ENCODE peak calls at places on chromosomes 16 and 17, in four cellular contexts. R, S, L and E are unnamed samples.
A peak's percentile ranks its signal among the peaks of the same experiment; 100 is the strongest.

GRCh38 chr16:1361685-1362360 is 10.1 kb downstream of the GNPTG start:
- DNase-seq in S (no peak), L (no peak), R (no peak), E (no peak)

GRCh38 chr17:59435238-59435637 is 103.8 kb downstream of the YPEL2 start:
- DNase-seq in S (no peak), R (peak; percentile 81), L (no peak), E (peak; percentile 75)

GRCh38 chr17:78674595-78675315 is 97.6 kb upstream of the DNAH17 start:
- DNase-seq in S (no peak), L (no peak), R (no peak), E (no peak)

GRCh38 chr17:68288804-68289203 is 2.1 kb downstream of the SLC16A6 start:
- DNase-seq in L (no peak), S (no peak), R (no peak), E (no peak)

GRCh38 chr17:80821546-80821945 is 170.1 kb upstream of the CHMP6 start:
- DNase-seq in L (no peak), R (no peak), S (no peak), E (no peak)

GRCh38 chr17:14622622-14623101 is 321.8 kb downstream of the HS3ST3B1 start:
- DNase-seq in S (no peak), R (no peak), L (no peak), E (no peak)

GRCh38 chr16:81185416-81185815 is 53.1 kb upstream of the BCO1 start:
- DNase-seq in R (no peak), L (no peak), S (no peak), E (no peak)

GRCh38 chr16:14958970-14959369 is 15.9 kb upstream of the PDXDC1 start:
- DNase-seq in L (peak; percentile 54), S (no peak), R (no peak), E (no peak)

GRCh38 chr17:57009737-57010445 is 32.0 kb downstream of the SCPEP1 start:
- DNase-seq in R (peak; percentile 51), S (peak; percentile 78), L (peak; percentile 65), E (peak; percentile 61)

GRCh38 chr16:86046026-86046713 is 147.2 kb downstream of the IRF8 start:
- DNase-seq in L (no peak), S (no peak), R (no peak), E (no peak)

GRCh38 chr17:66542967-66543525 is 240.6 kb downstream of the PRKCA start:
- DNase-seq in R (peak; percentile 80), L (no peak), S (no peak), E (peak; percentile 49)

GRCh38 chr16:84759906-84760305 is 59.9 kb upstream of the CRISPLD2 start:
- DNase-seq in S (no peak), L (no peak), R (no peak), E (no peak)

GRCh38 chr16:82631701-82632685 is 5.2 kb downstream of the CDH13 start:
- DNase-seq in L (no peak), R (peak; percentile 21), S (no peak), E (no peak)

GRCh38 chr17:73968680-73969079 is 234.8 kb upstream of the RPL38 start:
- DNase-seq in R (no peak), L (no peak), S (no peak), E (no peak)

GRCh38 chr16:29310852-29311314 is 95.6 kb downstream of the NPIPB11 start:
- DNase-seq in R (peak; percentile 29), S (no peak), L (no peak), E (no peak)
- TF ChIP-seq CTCF in R (peak; percentile 10), S (no peak), L (no peak), E (peak; percentile 31)

DNA sequence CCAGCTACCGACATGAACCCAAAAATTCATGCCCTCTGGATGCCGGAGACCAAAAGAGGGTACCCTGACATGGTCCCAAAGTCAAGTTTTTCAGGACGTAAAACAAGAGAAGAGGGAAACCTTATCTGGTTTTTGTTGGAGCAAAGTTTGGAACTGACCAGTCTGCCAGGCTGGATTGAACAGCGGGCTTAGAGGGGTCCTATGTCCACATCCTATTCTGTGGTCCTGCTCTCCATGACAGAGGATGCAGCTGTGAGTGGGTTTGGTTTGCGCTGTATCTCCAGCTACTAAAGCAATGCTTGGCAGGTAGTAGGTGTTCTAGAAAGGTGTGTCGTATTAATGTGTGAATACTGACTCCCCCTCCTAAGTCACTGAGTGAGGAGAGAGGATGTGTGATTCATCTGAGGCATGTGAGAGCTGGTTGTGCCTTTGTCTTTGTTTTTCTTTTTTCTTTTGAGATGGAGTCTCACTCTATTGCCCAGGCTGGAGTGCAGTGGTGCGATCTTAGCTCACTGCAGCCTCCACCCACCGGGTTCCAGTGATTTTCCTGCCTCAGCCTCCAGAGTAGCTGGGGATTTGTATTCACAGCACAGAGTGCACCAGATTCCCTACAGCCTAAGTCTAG is 31.0 kb downstream of the PMM2 start:
- DNase-seq in L (no peak), S (no peak), R (no peak), E (no peak)
- H3K36me3 ChIP-seq in L (peaks cover 58% of the 10 kb centered on the region), S (peaks cover 4% of the 10 kb centered on the region), R (peaks cover 11% of the 10 kb centered on the region), E (peaks cover 51% of the 10 kb centered on the region)

GRCh38 chr17:17300624-17301568 is 2.3 kb upstream of the NT5M start:
- DNase-seq in L (no peak), S (peak; percentile 56), R (peak; percentile 42), E (peak; percentile 17)
- H3K4me3 ChIP-seq in L (no peak overlapping the region), S (no peak overlapping the region), R (no peak overlapping the region), E (peak overlapping the region; percentile 51)

DNA sequence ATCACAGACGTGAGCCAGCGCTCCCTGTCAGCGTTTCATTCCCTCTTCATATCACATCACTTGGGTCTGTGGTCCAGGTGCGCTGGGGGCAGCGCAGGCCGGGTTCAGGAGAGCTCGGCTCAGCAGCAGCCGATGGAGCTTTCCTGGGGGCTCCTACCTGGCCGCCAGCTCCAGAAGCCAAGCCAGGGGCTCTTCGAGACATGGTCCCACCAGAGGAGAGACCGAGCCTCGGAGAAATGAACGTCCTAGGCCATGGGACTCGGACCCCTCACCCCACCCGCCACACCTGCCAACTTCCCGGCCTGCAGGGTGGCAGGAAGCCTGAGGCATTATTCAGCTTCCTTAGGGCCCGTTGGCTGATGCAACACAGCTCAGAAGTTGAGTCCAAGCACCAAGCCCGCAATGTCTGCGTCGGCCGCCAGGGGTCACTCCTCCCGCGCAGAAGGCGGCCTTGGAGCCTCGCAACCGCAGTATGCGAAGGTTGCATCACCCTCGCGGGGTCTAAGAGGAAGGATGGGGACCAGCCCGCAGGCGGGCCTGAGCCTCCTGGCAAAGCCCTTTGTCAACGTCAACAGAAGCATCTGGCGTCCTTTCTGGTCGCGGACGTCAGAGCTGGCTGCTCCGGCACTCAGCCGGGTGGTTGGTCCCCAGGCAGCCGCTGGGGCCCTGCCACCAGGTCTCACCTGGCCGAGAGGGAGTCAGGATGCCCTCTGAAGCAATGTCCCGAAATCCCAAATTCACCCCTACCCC is 13.2 kb upstream of the KLHDC4 start:
- DNase-seq in L (peak; percentile 98), S (peak; percentile 92), R (peak; percentile 97), E (peak; percentile 93)
- TF ChIP-seq CTCF in L (peak; percentile 72), S (peak; percentile 92), R (peak; percentile 92), E (peak; percentile 98)

GRCh38 chr17:82808921-82809905 is 30.6 kb downstream of the ZNF750 start:
- DNase-seq in L (peak; percentile 42), S (peak; percentile 15), R (no peak), E (peak; percentile 20)
- H3K36me3 ChIP-seq in L (peaks cover 16% of the 10 kb centered on the region), S (no peaks in the 10 kb centered on the region), R (peaks cover 9% of the 10 kb centered on the region), E (no peaks in the 10 kb centered on the region)

DNA sequence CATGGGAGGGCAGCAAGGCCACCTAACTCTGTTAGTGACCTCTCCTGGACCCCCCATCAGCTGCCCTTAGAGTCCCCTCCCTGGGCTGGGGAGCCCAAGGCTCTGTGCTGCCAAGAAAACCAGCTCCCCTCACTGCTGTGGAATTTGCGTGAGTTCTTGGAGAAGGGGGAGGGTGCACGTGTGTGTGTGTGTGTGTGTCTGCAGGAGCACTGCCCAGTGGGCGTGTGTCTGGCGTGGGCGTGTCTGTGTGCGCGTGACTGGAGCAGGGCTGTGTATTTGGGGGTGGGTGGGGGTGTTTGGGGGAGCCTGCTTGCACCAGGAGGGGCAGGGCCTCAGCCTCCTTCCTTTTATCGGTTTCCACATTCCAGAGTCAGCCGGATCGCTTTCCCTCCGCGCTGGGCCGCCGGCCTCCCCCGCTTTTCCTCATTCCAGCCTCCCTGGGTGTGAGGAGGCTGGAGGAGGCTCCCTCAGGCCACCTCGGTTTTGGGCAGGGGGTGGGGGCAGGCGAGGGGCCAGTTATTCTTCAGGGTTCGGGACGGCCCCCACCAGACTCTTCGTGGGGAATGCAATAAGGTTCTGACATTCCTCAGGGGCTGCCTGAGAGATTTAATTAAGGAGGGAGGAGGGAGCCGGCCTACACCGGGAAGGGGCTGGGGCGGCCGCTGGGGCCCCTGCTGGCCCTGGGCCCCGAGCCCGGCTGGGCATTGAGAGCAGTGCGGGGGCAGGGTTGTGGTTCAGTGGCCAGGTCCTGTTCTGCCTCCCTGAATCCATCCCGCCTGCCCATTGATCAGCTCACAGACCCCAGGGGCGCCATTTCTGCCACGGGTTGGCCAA is 2.5 kb downstream of the VASN start:
- DNase-seq in L (peak; percentile 21), S (peak; percentile 59), R (peak; percentile 95), E (peak; percentile 88)
- H3K4me3 ChIP-seq in L (peak overlapping the region; percentile 92), S (no peak overlapping the region), R (peak overlapping the region; percentile 92), E (peak overlapping the region; percentile 73)

DNA sequence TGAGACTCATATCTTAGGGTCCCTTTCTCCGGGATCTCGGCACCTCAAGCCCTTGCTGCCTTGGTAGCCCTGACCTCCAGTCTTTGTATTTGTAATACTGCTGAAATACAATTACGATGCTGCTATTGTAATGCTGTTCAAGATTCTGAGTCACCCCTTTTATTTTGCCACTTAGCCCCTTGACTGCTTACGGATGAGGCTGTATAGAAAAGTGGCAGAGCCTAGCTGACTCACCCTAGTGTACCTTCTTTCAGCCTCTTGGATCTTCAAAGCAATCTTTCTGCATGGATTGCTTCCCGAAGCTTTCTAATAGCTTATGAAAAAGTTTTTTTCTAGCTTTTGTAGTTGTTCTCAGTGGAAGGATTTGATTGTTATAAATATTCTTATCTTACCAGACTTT is 187.9 kb downstream of the KCNJ2 start:
- DNase-seq in R (no peak), S (no peak), L (no peak), E (no peak)
- TF ChIP-seq CTCF in R (no peak), S (no peak), L (no peak), E (no peak)

GRCh38 chr16:67917140-67917851 is 14.4 kb downstream of the CTRL start:
- DNase-seq in L (peak; percentile 61), R (no peak), S (no peak), E (no peak)

GRCh38 chr16:67917852-67918236 is 13.8 kb downstream of the CTRL start:
- DNase-seq in L (no peak), R (peak; percentile 50), S (no peak), E (peak; percentile 84)

GRCh38 chr16:67922740-67923139 is 8.9 kb downstream of the CTRL start:
- DNase-seq in S (no peak), L (peak; percentile 13), R (no peak), E (no peak)

GRCh38 chr16:67922221-67922620 is 9.4 kb downstream of the CTRL start:
- DNase-seq in S (no peak), L (no peak), R (no peak), E (no peak)

GRCh38 chr16:67919618-67920210 is 11.9 kb downstream of the CTRL start:
- DNase-seq in S (no peak), R (no peak), L (no peak), E (no peak)
- H3K36me3 ChIP-seq in S (no peaks in the 10 kb centered on the region), R (peaks cover 1% of the 10 kb centered on the region), L (no peaks in the 10 kb centered on the region), E (peaks cover 3% of the 10 kb centered on the region)

DNA sequence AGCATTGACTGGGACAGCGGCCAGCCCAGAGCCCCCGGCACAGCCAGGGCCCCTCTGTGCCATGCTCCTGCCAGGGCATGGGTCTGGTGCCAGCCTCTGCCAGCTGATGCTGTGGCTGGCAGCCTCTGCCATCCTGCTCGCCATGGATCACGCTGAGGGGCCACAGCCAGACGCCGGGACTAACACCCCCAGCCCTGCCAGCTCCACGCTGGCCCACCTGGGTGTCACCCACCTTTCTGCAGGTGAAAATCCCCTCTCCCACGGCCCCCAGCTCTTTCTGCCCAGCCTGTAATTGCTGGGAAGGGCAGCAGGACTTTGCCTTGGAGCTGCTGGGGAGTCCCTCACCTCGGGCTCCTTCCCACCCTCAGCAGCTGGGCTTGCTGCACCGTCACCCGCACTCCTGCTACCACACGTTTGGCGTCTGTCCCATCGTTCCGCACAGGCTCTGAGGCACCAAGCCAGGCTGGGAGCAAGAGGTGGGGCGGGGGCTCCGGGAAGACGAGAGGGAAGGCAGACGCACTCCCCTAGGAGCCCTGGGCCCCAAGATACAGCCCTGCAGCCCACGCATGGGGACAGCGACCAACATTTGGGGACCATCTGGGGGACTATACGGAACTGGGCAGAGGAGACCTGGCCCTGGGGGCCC is 42.0 kb upstream of the ACSF3 start:
- DNase-seq in R (no peak), L (peak; percentile 29), S (peak; percentile 39), E (no peak)
- H3K4me3 ChIP-seq in R (peak overlapping the region; percentile 52), L (no peak overlapping the region), S (no peak overlapping the region), E (no peak overlapping the region)